ENCODE peak calls at places on chromosome 4, in six cellular contexts. A is WTC11, R is H1, O is K562, Q is A549, I is HepG2. P is an unnamed sample.

GRCh38 chr4:84237008-84237407 is 262.1 kb downstream of the NKX6-1 start:
- DNase-seq in Q (no peak), I (no peak), R (no peak), A (no peak), O (peak), P (no peak)

GRCh38 chr4:107616838-107617389 is 103.1 kb downstream of the PAPSS1 start:
- DNase-seq in Q (no peak), O (no peak), A (no peak), R (no peak), I (peak), P (no peak)

GRCh38 chr4:107701565-107701964 is 18.5 kb downstream of the PAPSS1 start:
- DNase-seq in I (no peak), R (no peak), O (no peak), Q (no peak), A (no peak), P (no peak)

GRCh38 chr4:25813705-25814104 is 49.1 kb downstream of the SEL1L3 start:
- DNase-seq in I (peak), R (no peak), O (no peak), A (no peak), Q (peak), P (peak)

GRCh38 chr4:132642196-132642817 is 506.8 kb upstream of the PCDH10 start:
- DNase-seq in Q (peak), A (peak), O (peak), R (peak), I (peak), P (peak)

GRCh38 chr4:183289688-183290087 is 30.4 kb downstream of the CLDN22 start:
- DNase-seq in O (peak), R (no peak), Q (peak), I (no peak), A (peak), P (no peak)

GRCh38 chr4:2402453-2402852 is 16.0 kb downstream of the ZFYVE28 start:
- DNase-seq in A (no peak), I (no peak), Q (no peak), O (no peak), R (no peak), P (no peak)

GRCh38 chr4:127143460-127144190 is 489.1 kb upstream of the INTU start:
- DNase-seq in I (no peak), A (no peak), R (no peak), O (no peak), Q (no peak), P (no peak)

GRCh38 chr4:5923306-5923830 is 30.5 kb upstream of the CRMP1 start:
- DNase-seq in O (no peak), Q (no peak), A (no peak), I (no peak), R (no peak), P (no peak)

GRCh38 chr4:40918330-40918729 is 168.6 kb downstream of the NSUN7 start:
- DNase-seq in O (no peak), R (no peak), Q (no peak), I (no peak), A (no peak), P (peak)

GRCh38 chr4:83552085-83552484 is 16.2 kb downstream of the GPAT3 start:
- DNase-seq in O (no peak), Q (no peak), I (peak), R (no peak), A (no peak), P (no peak)

GRCh38 chr4:7189475-7190277 is 2.7 kb upstream of the SORCS2 start:
- DNase-seq in R (no peak), I (peak), A (no peak), Q (no peak), O (no peak), P (no peak)

GRCh38 chr4:165378398-165378762 is 428 bp upstream of the CPE start:
- DNase-seq in Q (no peak), R (no peak), I (no peak), A (no peak), O (no peak), P (no peak)

GRCh38 chr4:40149960-40150385 is 46.9 kb upstream of the RHOH start:
- DNase-seq in I (peak), A (peak), Q (peak), R (no peak), O (peak), P (peak)

GRCh38 chr4:7416745-7417432 is 17.8 kb downstream of the PSAPL1 start:
- DNase-seq in O (no peak), I (no peak), R (no peak), Q (no peak), A (no peak), P (no peak)

GRCh38 chr4:38241541-38241940 is 281.3 kb downstream of the PTTG2 start:
- DNase-seq in Q (no peak), A (no peak), R (no peak), I (no peak), O (no peak), P (no peak)

GRCh38 chr4:183287309-183287659 is 32.8 kb downstream of the CLDN22 start:
- DNase-seq in I (no peak), Q (no peak), A (no peak), R (no peak), O (no peak), P (no peak)

GRCh38 chr4:95085118-95085833 is 327.5 kb downstream of the BMPR1B start:
- DNase-seq in R (no peak), O (no peak), A (no peak), I (no peak), Q (no peak), P (no peak)

GRCh38 chr4:138110815-138111214 is 131.3 kb downstream of the SLC7A11 start:
- DNase-seq in O (no peak), Q (no peak), I (no peak), R (no peak), A (no peak), P (peak)

GRCh38 chr4:136355970-136356369 is 1176.3 kb downstream of the PCDH18 start:
- DNase-seq in Q (no peak), A (peak), R (no peak), I (no peak), O (no peak), P (no peak)

GRCh38 chr4:82050806-82051205 is 323.0 kb downstream of the HNRNPD start:
- DNase-seq in Q (no peak), R (no peak), A (no peak), O (no peak), I (no peak), P (no peak)

GRCh38 chr4:101155368-101155767 is 192.0 kb downstream of the PPP3CA start:
- DNase-seq in Q (peak), O (no peak), R (no peak), I (no peak), A (no peak), P (peak)

GRCh38 chr4:147837854-147838253 is 106.0 kb downstream of the ARHGAP10 start:
- DNase-seq in A (no peak), I (no peak), O (no peak), Q (no peak), R (no peak), P (no peak)

GRCh38 chr4:136302566-136302965 is 1229.7 kb downstream of the PCDH18 start:
- DNase-seq in R (no peak), Q (no peak), A (no peak), I (no peak), O (no peak), P (no peak)

GRCh38 chr4:4506961-4507360 is 34.9 kb downstream of the STX18 start:
- DNase-seq in I (no peak), Q (no peak), O (no peak), A (no peak), R (no peak), P (no peak)

GRCh38 chr4:182843813-182844325 is 73.3 kb downstream of the DCTD start:
- DNase-seq in A (no peak), Q (no peak), R (no peak), O (no peak), I (no peak), P (no peak)

GRCh38 chr4:34289962-34290361 is 1954.4 kb downstream of the ARAP2 start:
- DNase-seq in I (no peak), A (no peak), R (no peak), O (no peak), Q (no peak), P (no peak)

GRCh38 chr4:104279744-104280143 is 214.9 kb downstream of the CXXC4 start:
- DNase-seq in A (no peak), I (no peak), R (no peak), O (no peak), Q (no peak), P (no peak)

GRCh38 chr4:932713-933070 is 432 bp downstream of the TMEM175 start:
- DNase-seq in O (peak), Q (no peak), A (no peak), I (peak), R (no peak), P (no peak)

GRCh38 chr4:8593268-8594096 is 917 bp downstream of the CPZ start:
- DNase-seq in O (peak), I (no peak), A (no peak), R (no peak), Q (no peak), P (no peak)

GRCh38 chr4:169634975-169635374 is 14.6 kb downstream of the CLCN3 start:
- DNase-seq in I (no peak), A (no peak), O (no peak), Q (no peak), R (no peak), P (no peak)

GRCh38 chr4:127783971-127784519 is 1.9 kb downstream of the HSPA4L start:
- DNase-seq in A (no peak), O (no peak), Q (no peak), R (no peak), I (peak), P (peak)

GRCh38 chr4:129926936-129927335 is 831.0 kb downstream of the C4orf33 start:
- DNase-seq in Q (no peak), O (no peak), A (no peak), R (no peak), I (no peak), P (peak)

GRCh38 chr4:99763635-99764101 is 53.0 kb upstream of the DAPP1 start:
- DNase-seq in Q (peak), I (no peak), A (no peak), R (no peak), O (no peak), P (peak)

DNA sequence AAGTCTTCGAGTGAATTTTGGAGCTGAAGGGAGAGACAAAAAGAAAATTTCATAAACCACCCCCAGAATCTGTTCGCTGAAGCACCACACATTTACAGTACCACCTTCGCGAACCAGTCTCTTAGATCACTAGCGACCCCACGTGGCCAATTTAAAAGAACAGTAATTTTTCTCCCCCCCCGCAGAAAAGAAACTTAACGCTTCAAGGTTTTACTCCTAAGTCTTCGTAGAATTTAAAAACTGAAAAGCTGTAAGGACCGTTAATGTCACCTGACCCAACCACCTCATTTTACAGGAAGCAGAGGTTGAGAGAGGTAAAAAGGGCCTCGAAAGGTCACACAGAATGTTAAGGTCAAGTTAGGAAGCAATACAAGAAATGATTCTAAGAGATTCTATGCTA is 187.5 kb downstream of the QDPR start:
- DNase-seq in O (peak), Q (no peak), R (no peak), I (peak), A (peak), P (peak)
- TF ChIP-seq JUN in O (no peak), Q (no peak), R (no peak), I (no peak), A (no peak), P (no peak)

GRCh38 chr4:52588097-52588496 is 71.0 kb downstream of the USP46 start:
- DNase-seq in I (peak), A (peak), O (peak), R (peak), Q (no peak), P (peak)
- TF ChIP-seq CTCF in I (peak), A (peak), O (peak), R (peak), Q (peak), P (peak)

GRCh38 chr4:56698329-56698728 is 17.2 kb upstream of the HOPX start:
- DNase-seq in A (no peak), I (no peak), R (no peak), O (no peak), Q (no peak), P (no peak)
- TF ChIP-seq JUN in A (no peak), I (no peak), R (no peak), O (no peak), Q (no peak), P (no peak)

DNA sequence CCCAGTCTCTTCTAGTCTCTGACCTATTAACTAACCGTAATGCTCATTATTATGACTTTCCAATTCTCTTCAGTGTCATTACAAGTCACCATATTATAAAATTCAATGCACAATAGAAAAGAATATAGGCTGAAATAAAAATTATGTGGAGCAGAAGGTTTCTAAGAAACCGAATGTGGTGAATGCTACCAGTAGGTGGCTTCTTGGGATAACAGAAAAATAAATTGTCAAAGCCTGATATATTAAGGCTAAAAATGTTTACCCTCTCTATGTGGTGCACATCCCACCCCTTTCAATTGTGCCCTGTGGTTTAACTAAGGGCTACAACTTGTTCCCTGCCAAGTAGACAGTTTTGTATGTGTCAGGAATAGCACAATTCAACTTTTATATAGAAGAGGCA is 624.6 kb upstream of the TECRL start:
- DNase-seq in O (no peak), Q (no peak), I (no peak), A (no peak), R (no peak), P (no peak)
- TF ChIP-seq CTCF in O (no peak), Q (no peak), I (no peak), A (no peak), R (peak), P (no peak)

DNA sequence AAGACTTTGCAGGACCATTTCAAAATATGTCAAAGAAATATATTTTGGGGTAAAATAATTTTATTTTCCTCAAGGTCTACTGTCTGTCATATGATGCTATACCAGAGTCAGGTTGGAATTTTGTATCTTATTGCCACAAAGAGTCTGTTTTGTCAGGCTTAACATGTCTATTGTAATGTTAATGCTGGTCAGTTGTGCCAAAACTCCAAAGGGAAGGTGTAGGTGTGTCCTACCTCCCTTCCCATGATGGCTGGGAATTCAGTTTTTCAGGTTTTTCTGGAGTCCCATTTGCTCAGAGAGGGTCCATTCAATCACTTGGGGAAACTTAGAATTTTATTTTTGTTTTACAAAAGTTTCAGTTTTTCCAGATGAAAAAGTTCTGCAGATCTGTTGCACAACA is 33.3 kb upstream of the SLC25A4 start:
- DNase-seq in A (no peak), R (no peak), I (no peak), O (no peak), Q (no peak), P (no peak)
- TF ChIP-seq JUN in A (no peak), R (no peak), I (no peak), O (no peak), Q (no peak), P (no peak)

GRCh38 chr4:162959056-162959455 is 207.6 kb downstream of the NAF1 start:
- DNase-seq in A (peak), Q (no peak), R (no peak), O (no peak), I (no peak), P (no peak)
- TF ChIP-seq CTCF in A (no peak), Q (no peak), R (peak), O (no peak), I (peak), P (no peak)

GRCh38 chr4:139300431-139301142 is 718 bp upstream of the NAA15 start:
- DNase-seq in Q (peak), R (no peak), O (peak), A (no peak), I (no peak), P (peak)
- TF ChIP-seq JUN in Q (no peak), R (no peak), O (no peak), A (no peak), I (no peak), P (peak)

GRCh38 chr4:30386266-30386895 is 333.8 kb upstream of the PCDH7 start:
- DNase-seq in Q (no peak), R (no peak), O (no peak), I (no peak), A (no peak), P (peak)

GRCh38 chr4:30385650-30386049 is 334.5 kb upstream of the PCDH7 start:
- DNase-seq in I (no peak), R (no peak), A (no peak), O (no peak), Q (no peak), P (peak)

GRCh38 chr4:30380404-30380998 is 339.7 kb upstream of the PCDH7 start:
- DNase-seq in A (peak), I (peak), O (peak), Q (peak), R (peak), P (peak)
- TF ChIP-seq CTCF in A (peak), I (no peak), O (peak), Q (peak), R (peak), P (peak)